ENCODE peak calls at places on chromosome 1, in four cellular contexts. N, K, X and W are unnamed samples.

GRCh38 chr1:196660912-196661311 is 9.1 kb downstream of the CFH start:
- DNase-seq in N (no peak), K (peak), X (no peak), W (no peak)

GRCh38 chr1:10242135-10242534 is 31.8 kb downstream of the KIF1B start:
- DNase-seq in N (no peak), K (no peak), X (no peak), W (no peak)

GRCh38 chr1:240515505-240515904 is 96.5 kb downstream of the GREM2 start:
- DNase-seq in N (no peak), K (no peak), X (no peak), W (no peak)

GRCh38 chr1:161484613-161485012 is 20.6 kb upstream of the FCGR2A start:
- DNase-seq in N (no peak), K (no peak), X (no peak), W (no peak)

GRCh38 chr1:112887599-112888303 is 68.2 kb downstream of the SLC16A1 start:
- DNase-seq in N (no peak), K (no peak), X (no peak), W (no peak)

GRCh38 chr1:869499-870244 is 54.1 kb upstream of the SAMD11 start:
- DNase-seq in N (peak), K (peak), X (peak), W (peak)

GRCh38 chr1:192160186-192160585 is 1.9 kb downstream of the RGS18 start:
- DNase-seq in N (no peak), K (no peak), X (no peak), W (no peak)

GRCh38 chr1:151514366-151514765 is 3.2 kb downstream of the CGN start:
- DNase-seq in N (no peak), K (no peak), X (no peak), W (no peak)

GRCh38 chr1:7539772-7540175 is 231.3 kb upstream of the VAMP3 start:
- DNase-seq in N (peak), K (no peak), X (no peak), W (peak)

GRCh38 chr1:21630571-21631338 is 38.4 kb downstream of the RAP1GAP start:
- DNase-seq in N (no peak), K (no peak), X (no peak), W (no peak)

GRCh38 chr1:69595486-69595885 is 27.8 kb downstream of the LRRC7 start:
- DNase-seq in N (no peak), K (no peak), X (no peak), W (no peak)

GRCh38 chr1:156281281-156282142 is 1.1 kb downstream of the SMG5 start:
- DNase-seq in N (no peak), K (peak), X (no peak), W (no peak)

GRCh38 chr1:47562799-47563198 is 125.0 kb downstream of the FOXD2 start:
- DNase-seq in N (no peak), K (no peak), X (no peak), W (no peak)

GRCh38 chr1:10794724-10795304 is 1.6 kb downstream of the CASZ1 start:
- DNase-seq in N (no peak), K (no peak), X (no peak), W (peak)

GRCh38 chr1:169511339-169512028 is 25.7 kb upstream of the SLC19A2 start:
- DNase-seq in N (no peak), K (no peak), X (no peak), W (no peak)

GRCh38 chr1:7536891-7537591 is 234.1 kb upstream of the VAMP3 start:
- DNase-seq in N (no peak), K (no peak), X (no peak), W (no peak)

GRCh38 chr1:36890776-36891175 is 143.5 kb downstream of the GRIK3 start:
- DNase-seq in N (no peak), K (no peak), X (no peak), W (no peak)

GRCh38 chr1:30719406-30720270 is 3.7 kb downstream of the MATN1 start:
- DNase-seq in N (no peak), K (no peak), X (peak), W (peak)

GRCh38 chr1:119387858-119388257 is 19.3 kb downstream of the HAO2 start:
- DNase-seq in N (no peak), K (no peak), X (no peak), W (no peak)

GRCh38 chr1:8252266-8252951 is 65.5 kb upstream of the SLC45A1 start:
- DNase-seq in N (no peak), K (no peak), X (no peak), W (no peak)